ENCODE peak calls at places on chromosomes 4 and X, in seven cellular contexts. J is AG04450, K is neural progenitor cell, O is Peyer's patch, N is IMR-90, Y is upper lobe of left lung, H is AG10803. B is an unnamed sample.

GRCh38 chrX:139759637-139760036 is 51.7 kb upstream of the MCF2 start:
- DNase-seq in K (peak), J (no peak), O (no peak), Y (no peak), N (peak), H (peak), B (peak)

GRCh38 chr4:78496021-78496643 is 55.4 kb upstream of the ANXA3 start:
- DNase-seq in O (no peak), J (no peak), Y (no peak), K (no peak), N (no peak), H (no peak), B (peak)

GRCh38 chr4:34157546-34157945 is 2086.8 kb downstream of the ARAP2 start:
- DNase-seq in K (no peak), H (peak), N (peak), Y (no peak), O (no peak), J (no peak), B (no peak)

GRCh38 chrX:27336466-27337091 is 126.6 kb downstream of the PPP4R3C start:
- DNase-seq in O (no peak), N (peak), K (peak), Y (no peak), H (no peak), J (no peak), B (peak)

GRCh38 chr4:71461422-71461821 is 122.6 kb downstream of the SLC4A4 start:
- DNase-seq in K (no peak), Y (no peak), N (no peak), H (no peak), O (no peak), J (no peak), B (no peak)

GRCh38 chr4:147635348-147635747 is 18.2 kb downstream of the TMEM184C start:
- DNase-seq in N (no peak), H (no peak), K (no peak), Y (no peak), J (no peak), O (no peak), B (no peak)

GRCh38 chr4:70734168-70734954 is 12.6 kb downstream of the RUFY3 start:
- DNase-seq in H (peak), K (peak), N (peak), Y (no peak), O (no peak), J (no peak), B (peak)

GRCh38 chr4:168864831-168865541 is 145.1 kb downstream of the CBR4 start:
- DNase-seq in K (no peak), N (peak), O (no peak), J (no peak), H (peak), Y (no peak), B (peak)

GRCh38 chrX:39513836-39514235 is 583.9 kb downstream of the BCOR start:
- DNase-seq in H (peak), Y (no peak), O (no peak), N (no peak), K (no peak), J (no peak), B (no peak)

GRCh38 chr4:119833611-119834010 is 205.0 kb upstream of the PDE5A start:
- DNase-seq in K (no peak), Y (no peak), O (no peak), J (no peak), H (peak), N (no peak), B (peak)

GRCh38 chr4:99669084-99669483 is 11.5 kb upstream of the C4orf54 start:
- DNase-seq in H (no peak), Y (no peak), J (no peak), N (no peak), O (no peak), K (no peak), B (no peak)

GRCh38 chrX:154398668-154399526 is 720 bp downstream of the RPL10 start:
- DNase-seq in O (peak), K (peak), H (peak), N (peak), J (no peak), Y (peak), B (peak)

GRCh38 chr4:169627307-169627706 is 6.9 kb downstream of the CLCN3 start:
- DNase-seq in N (no peak), Y (no peak), K (no peak), J (no peak), H (no peak), O (no peak), B (no peak)

GRCh38 chrX:71619193-71619592 is 882 bp upstream of the CXCR3 start:
- DNase-seq in O (no peak), Y (no peak), N (no peak), H (no peak), J (no peak), K (no peak), B (no peak)

GRCh38 chrX:41167888-41168287 is 82.6 kb downstream of the USP9X start:
- DNase-seq in O (no peak), J (no peak), Y (no peak), N (no peak), K (no peak), H (peak), B (peak)

GRCh38 chr4:148043990-148044645 is 312.2 kb downstream of the ARHGAP10 start:
- DNase-seq in Y (no peak), H (no peak), O (no peak), K (no peak), J (no peak), N (no peak), B (no peak)

GRCh38 chr4:23931489-23931830 is 41.6 kb upstream of the PPARGC1A start:
- DNase-seq in O (no peak), H (no peak), N (no peak), K (no peak), J (no peak), Y (no peak), B (no peak)

GRCh38 chr4:74546020-74546419 is 101.1 kb downstream of the AREG start:
- DNase-seq in H (peak), O (no peak), J (no peak), K (no peak), Y (no peak), N (no peak), B (peak)

GRCh38 chr4:132085105-132085504 is 1064.0 kb upstream of the PCDH10 start:
- DNase-seq in J (no peak), K (no peak), H (no peak), N (no peak), Y (no peak), O (no peak), B (no peak)

GRCh38 chrX:13938053-13938765 is 91.5 kb downstream of the GEMIN8 start:
- DNase-seq in H (no peak), O (peak), J (no peak), K (peak), N (peak), Y (peak), B (peak)

GRCh38 chr4:24195976-24196736 is 306.3 kb upstream of the PPARGC1A start:
- DNase-seq in Y (no peak), K (no peak), J (no peak), H (no peak), N (peak), O (no peak), B (no peak)

GRCh38 chr4:178665916-178666315 is 1223.7 kb upstream of the AGA start:
- DNase-seq in N (no peak), O (no peak), Y (no peak), H (no peak), J (no peak), K (no peak), B (no peak)

GRCh38 chr4:47526281-47526680 is 41.2 kb downstream of the ATP10D start:
- DNase-seq in K (no peak), O (no peak), H (peak), N (peak), J (no peak), Y (no peak), B (no peak)

GRCh38 chr4:184282895-184283654 is 65.4 kb upstream of the ENPP6 start:
- DNase-seq in Y (no peak), K (no peak), J (no peak), N (no peak), O (no peak), H (no peak), B (no peak)

GRCh38 chr4:170374770-170375169 is 285.0 kb upstream of the AADAT start:
- DNase-seq in K (peak), J (no peak), O (no peak), H (no peak), N (no peak), Y (no peak), B (peak)

GRCh38 chrX:110341189-110342035 is 17.2 kb upstream of the RTL9 start:
- DNase-seq in K (no peak), Y (no peak), N (peak), O (no peak), J (peak), H (peak), B (peak)

GRCh38 chrX:53071604-53072417 is 10.4 kb upstream of the TSPYL2 start:
- DNase-seq in J (no peak), O (peak), H (peak), K (peak), Y (peak), N (peak), B (peak)

GRCh38 chrX:149286940-149287349 is 218.2 kb downstream of the IDS start:
- DNase-seq in J (peak), N (peak), H (peak), Y (no peak), K (peak), O (no peak), B (peak)

GRCh38 chrX:102720237-102721168 is at the start of gene GPRASP3:
- DNase-seq in H (peak), N (peak), O (peak), K (peak), Y (peak), J (peak), B (peak)

GRCh38 chrX:13197961-13198761 is 121.7 kb downstream of the ATXN3L start:
- DNase-seq in H (no peak), K (no peak), O (no peak), N (no peak), Y (no peak), J (no peak), B (no peak)

GRCh38 chr4:138775485-138775884 is 240.1 kb upstream of the NOCT start:
- DNase-seq in O (no peak), K (no peak), H (no peak), J (no peak), N (no peak), Y (no peak), B (no peak)

GRCh38 chr4:113759696-113760093 is 1.8 kb downstream of the CAMK2D start:
- DNase-seq in Y (no peak), K (no peak), O (no peak), J (no peak), H (no peak), N (peak), B (peak)

GRCh38 chr4:108013955-108014354 is 24.3 kb downstream of the HADH start:
- DNase-seq in J (no peak), H (no peak), O (no peak), K (no peak), Y (no peak), N (no peak), B (no peak)

GRCh38 chr4:147456706-147457105 is 24.2 kb upstream of the EDNRA start:
- DNase-seq in N (peak), K (no peak), Y (no peak), H (no peak), O (no peak), J (no peak), B (no peak)

GRCh38 chrX:107678957-107679740 is 50.8 kb downstream of the PRPS1 start:
- DNase-seq in J (no peak), Y (no peak), N (peak), H (peak), O (peak), K (no peak), B (peak)

GRCh38 chr4:71231073-71231752 is 107.6 kb upstream of the SLC4A4 start:
- DNase-seq in N (peak), Y (peak), J (no peak), K (peak), O (peak), H (peak), B (peak)

GRCh38 chr4:150743564-150744342 is 161.8 kb downstream of the MAB21L2 start:
- DNase-seq in N (peak), J (no peak), K (no peak), O (no peak), Y (no peak), H (no peak), B (no peak)

GRCh38 chrX:57677132-57677858 is 2.8 kb downstream of the NLRP2B start:
- DNase-seq in J (no peak), H (no peak), K (no peak), O (no peak), Y (no peak), N (no peak), B (no peak)

GRCh38 chr4:4439782-4440181 is 52.9 kb downstream of the NSG1 start:
- DNase-seq in N (peak), O (no peak), H (no peak), J (peak), K (no peak), Y (no peak), B (no peak)

GRCh38 chr4:8274772-8275241 is 5.3 kb downstream of the HTRA3 start:
- DNase-seq in K (peak), O (peak), N (peak), J (peak), H (peak), Y (peak), B (peak)
- TF ChIP-seq CTCF in K (peak), O (no peak), N (peak), J (peak), H (peak), Y (no peak), B (peak)

DNA sequence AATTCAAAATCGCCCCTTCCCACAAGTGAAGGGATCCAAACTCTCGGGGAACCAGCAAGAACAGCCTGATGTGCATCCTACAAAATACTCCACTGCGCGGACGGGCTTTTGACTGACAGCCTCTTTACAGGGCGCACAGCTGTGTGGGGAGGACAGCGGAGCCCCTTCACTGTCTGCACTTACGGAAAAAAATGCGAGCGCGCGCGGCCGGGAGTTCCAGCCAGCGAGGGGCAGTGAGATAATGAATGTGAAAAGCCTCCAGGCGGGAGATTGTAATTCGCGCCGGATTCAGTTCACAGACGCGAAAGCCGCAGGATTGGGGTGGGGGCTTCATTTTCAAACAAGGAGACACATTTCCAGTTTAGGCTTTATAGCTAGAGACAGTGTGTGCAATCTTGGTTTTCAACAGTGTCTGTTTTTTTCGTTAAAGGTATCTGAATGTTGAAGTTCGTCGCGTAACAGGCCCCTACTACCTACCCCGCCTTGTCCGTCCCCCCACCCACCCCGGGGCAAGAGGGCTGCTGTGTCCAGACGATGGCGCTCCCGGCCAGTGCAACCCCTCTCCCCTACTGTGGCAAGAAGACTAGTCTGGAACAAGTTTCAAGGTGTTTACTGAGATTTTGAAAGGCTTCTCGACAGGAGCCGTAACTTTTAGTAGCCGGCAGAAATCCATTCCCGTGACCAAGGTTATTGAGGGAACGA is 1.7 kb upstream of the GPR50 start:
- DNase-seq in N (no peak), H (no peak), K (peak), O (no peak), J (no peak), Y (no peak), B (no peak)
- H3K4me3 ChIP-seq in N (no peak), H (no peak), K (peak), O (no peak), J (no peak), Y (no peak), B (no peak)

GRCh38 chr4:125314676-125315570 is at the start of gene FAT4:
- DNase-seq in O (peak), N (peak), K (peak), Y (peak), H (peak), J (peak), B (peak)
- TF ChIP-seq CTCF in O (no peak), N (no peak), K (peak), Y (no peak), H (peak), J (peak), B (peak)

DNA sequence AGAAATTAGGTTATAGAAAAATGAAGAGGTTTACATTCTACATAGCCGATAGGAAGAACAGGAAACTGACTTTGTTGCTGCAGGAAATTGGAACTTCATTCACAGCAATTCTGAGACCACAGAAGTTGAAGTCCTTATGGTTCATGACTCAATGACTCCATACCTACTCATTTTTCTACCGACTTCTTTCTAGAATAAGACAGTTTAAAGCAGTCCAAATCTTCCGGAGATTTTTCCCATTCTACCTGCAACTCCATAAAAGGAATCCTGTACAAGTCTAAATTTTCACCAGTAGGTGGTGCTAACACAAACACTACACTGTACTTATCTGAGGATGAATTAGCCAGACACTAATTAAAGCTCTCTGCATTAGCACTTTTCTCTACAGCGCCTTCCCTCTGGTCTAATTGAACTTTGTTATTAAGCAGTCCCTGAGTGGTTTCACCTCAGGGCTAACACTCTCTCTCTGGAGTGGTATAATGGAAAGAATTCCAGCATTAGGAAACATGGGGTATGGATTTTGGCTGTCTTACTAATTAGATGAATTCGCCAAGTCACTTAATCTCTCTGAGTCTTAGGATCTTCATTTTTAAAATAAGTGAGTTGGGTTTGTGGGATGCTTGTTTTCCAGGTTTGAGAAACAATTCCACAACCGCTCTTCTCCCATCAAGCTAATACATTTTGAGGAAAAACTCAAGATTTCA is 167.9 kb downstream of the SMIM20 start:
- DNase-seq in Y (no peak), N (peak), O (no peak), K (peak), H (peak), J (no peak), B (peak)
- H3K4me3 ChIP-seq in Y (no peak), N (no peak), O (no peak), K (no peak), H (no peak), J (no peak), B (no peak)

DNA sequence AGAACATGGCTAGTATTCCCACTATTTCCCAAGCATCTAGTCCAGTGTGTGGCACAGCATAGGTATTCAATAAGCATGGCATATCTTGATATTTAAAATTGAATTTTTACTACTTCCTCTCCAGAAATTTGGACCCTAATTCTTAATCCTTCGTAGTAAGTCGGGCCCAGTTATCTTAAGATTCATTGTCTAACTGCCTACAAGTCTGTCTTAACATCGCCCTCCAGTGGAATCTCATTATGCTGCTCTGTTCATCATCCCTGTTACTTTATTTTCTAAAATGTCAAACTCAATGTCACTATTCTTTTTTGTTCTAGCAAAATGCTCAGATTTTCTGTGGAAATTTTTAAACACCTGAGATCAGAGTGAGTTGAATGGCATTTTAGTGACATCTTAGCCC is 606.2 kb downstream of the KLHL13 start:
- DNase-seq in H (no peak), Y (no peak), J (no peak), O (no peak), N (no peak), K (peak), B (no peak)
- TF ChIP-seq CTCF in H (no peak), Y (no peak), J (no peak), O (no peak), N (no peak), K (peak), B (no peak)

GRCh38 chrX:48465336-48465933 is 4.6 kb downstream of the SLC38A5 start:
- DNase-seq in J (peak), H (peak), K (no peak), Y (no peak), N (peak), O (no peak), B (peak)
- H3K4me3 ChIP-seq in J (peak), H (peak), K (no peak), Y (no peak), N (no peak), O (no peak), B (no peak)

GRCh38 chrX:20218809-20219505 is 47.8 kb downstream of the RPS6KA3 start:
- DNase-seq in N (peak), K (peak), J (no peak), O (no peak), Y (no peak), H (no peak), B (peak)
- TF ChIP-seq CTCF in N (no peak), K (no peak), J (peak), O (no peak), Y (no peak), H (no peak), B (no peak)

GRCh38 chr4:2835978-2836377 is 7.7 kb upstream of the ADD1 start:
- DNase-seq in Y (peak), N (no peak), H (no peak), O (no peak), J (no peak), K (no peak), B (no peak)

GRCh38 chr4:2836391-2836859 is 7.2 kb upstream of the ADD1 start:
- DNase-seq in J (no peak), K (no peak), O (no peak), H (no peak), N (no peak), Y (peak), B (no peak)

GRCh38 chr4:2837904-2838496 is 5.6 kb upstream of the ADD1 start:
- DNase-seq in Y (peak), O (no peak), K (no peak), N (peak), J (no peak), H (peak), B (peak)

GRCh38 chr4:2839060-2839459 is 4.6 kb upstream of the ADD1 start:
- DNase-seq in K (no peak), N (no peak), J (no peak), Y (no peak), H (no peak), O (no peak), B (no peak)

GRCh38 chr4:2837110-2837903 is 6.3 kb upstream of the ADD1 start:
- DNase-seq in Y (peak), N (no peak), O (no peak), J (no peak), K (peak), H (no peak), B (no peak)
- H3K4me3 ChIP-seq in Y (peak), N (no peak), O (no peak), J (no peak), K (no peak), H (peak), B (peak)